ENCODE peak calls at places on chromosome 7, in five cellular contexts. V is body of pancreas, C is uterus, Q is HCT116, Y is heart left ventricle. J is an unnamed sample.
A peak's percentile ranks its signal among the peaks of the same experiment; 100 is the strongest.

GRCh38 chr7:23470290-23471089 is at the start of gene IGF2BP3:
- DNase-seq in V (no peak), C (no peak), Q (peak; percentile 97), Y (no peak), J (peak; percentile 89)

GRCh38 chr7:22001345-22002004 is 55.8 kb upstream of the CDCA7L start:
- DNase-seq in V (no peak), C (no peak), Q (peak; percentile 36), Y (no peak), J (peak; percentile 35)

GRCh38 chr7:16357921-16358320 is 63.4 kb downstream of the CRPPA start:
- DNase-seq in V (peak; percentile 30), C (no peak), Q (no peak), Y (no peak), J (peak; percentile 29)

GRCh38 chr7:157276731-157277562 is 59.9 kb upstream of the DNAJB6 start:
- DNase-seq in V (peak; percentile 36), C (no peak), Q (no peak), Y (no peak), J (no peak)

GRCh38 chr7:148959726-148960125 is 68.6 kb downstream of the PDIA4 start:
- DNase-seq in V (no peak), C (no peak), Q (no peak), Y (no peak), J (no peak)

GRCh38 chr7:111026301-111026700 is 64.6 kb upstream of the LRRN3 start:
- DNase-seq in V (no peak), C (no peak), Q (no peak), Y (no peak), J (no peak)

GRCh38 chr7:18566829-18567228 is 71.3 kb downstream of the HDAC9 start:
- DNase-seq in V (no peak), C (no peak), Q (no peak), Y (no peak), J (no peak)

GRCh38 chr7:20288036-20288435 is 42.7 kb upstream of the ITGB8 start:
- DNase-seq in V (no peak), C (no peak), Q (no peak), Y (no peak), J (no peak)

GRCh38 chr7:19248681-19249080 is 103.5 kb upstream of the FERD3L start:
- DNase-seq in V (no peak), C (no peak), Q (no peak), Y (no peak), J (no peak)

GRCh38 chr7:11341285-11341944 is 367.7 kb downstream of the PHF14 start:
- DNase-seq in V (no peak), C (no peak), Q (peak; percentile 8), Y (no peak), J (no peak)

GRCh38 chr7:28433604-28434254 is 21.4 kb downstream of the CREB5 start:
- DNase-seq in V (peak; percentile 18), C (peak; percentile 18), Q (no peak), Y (no peak), J (peak; percentile 22)

GRCh38 chr7:77460057-77460486 is 43.9 kb upstream of the GSAP start:
- DNase-seq in V (no peak), C (no peak), Q (peak; percentile 12), Y (no peak), J (peak; percentile 39)

GRCh38 chr7:108248821-108249220 is 118.7 kb upstream of the LAMB4 start:
- DNase-seq in V (no peak), C (no peak), Q (no peak), Y (no peak), J (no peak)

GRCh38 chr7:141232286-141233051 is 158.6 kb downstream of the TMEM178B start:
- DNase-seq in V (no peak), C (no peak), Q (no peak), Y (no peak), J (no peak)

GRCh38 chr7:135409845-135410545 is 99.9 kb downstream of the CNOT4 start:
- DNase-seq in V (no peak), C (no peak), Q (no peak), Y (no peak), J (no peak)

GRCh38 chr7:41003031-41003925 is 699.6 kb downstream of the INHBA start:
- DNase-seq in V (peak; percentile 48), C (no peak), Q (peak; percentile 54), Y (no peak), J (peak; percentile 47)
- TF ChIP-seq CTCF in V (peak; percentile 18), C (no peak), Q (peak; percentile 35), Y (peak; percentile 55), J (peak; percentile 73)

DNA sequence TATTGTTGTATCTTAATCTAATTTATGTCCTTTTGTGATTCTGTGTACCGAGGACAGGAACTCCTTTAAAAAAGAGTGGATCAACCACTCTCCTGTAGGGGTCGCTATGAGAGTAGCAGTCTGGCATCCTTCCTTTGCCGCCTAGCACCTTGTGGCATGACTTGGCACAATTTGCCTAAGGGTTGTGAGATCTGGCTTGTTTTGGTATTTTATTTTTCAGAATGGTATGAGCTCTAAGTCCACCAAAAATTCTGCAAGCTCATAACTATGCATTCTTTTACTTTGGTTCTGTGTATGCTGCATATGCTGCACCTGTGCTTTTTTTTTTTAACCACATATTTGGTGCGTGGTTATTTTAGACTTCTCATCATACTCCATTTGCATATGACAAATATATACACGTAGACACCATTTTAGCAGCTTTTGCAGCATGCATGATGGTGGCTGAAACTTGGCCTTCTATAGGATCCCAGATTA is 112.8 kb downstream of the CDK14 start:
- DNase-seq in V (peak; percentile 79), C (no peak), Q (peak; percentile 38), Y (no peak), J (peak; percentile 63)
- H3K4me1 ChIP-seq in V (peaks cover 50% of the 10 kb centered on the region), C (no peaks in the 10 kb centered on the region), Q (no peaks in the 10 kb centered on the region), Y (no peaks in the 10 kb centered on the region), J (no peaks in the 10 kb centered on the region)

GRCh38 chr7:139345042-139345441 is 3.9 kb downstream of the FMC1 start:
- DNase-seq in V (no peak), C (no peak), Q (no peak), Y (no peak), J (no peak)
- H3K4me3 ChIP-seq in V (no peak overlapping the region), C (no peak overlapping the region), Q (no peak overlapping the region), Y (no peak overlapping the region), J (no peak overlapping the region)

DNA sequence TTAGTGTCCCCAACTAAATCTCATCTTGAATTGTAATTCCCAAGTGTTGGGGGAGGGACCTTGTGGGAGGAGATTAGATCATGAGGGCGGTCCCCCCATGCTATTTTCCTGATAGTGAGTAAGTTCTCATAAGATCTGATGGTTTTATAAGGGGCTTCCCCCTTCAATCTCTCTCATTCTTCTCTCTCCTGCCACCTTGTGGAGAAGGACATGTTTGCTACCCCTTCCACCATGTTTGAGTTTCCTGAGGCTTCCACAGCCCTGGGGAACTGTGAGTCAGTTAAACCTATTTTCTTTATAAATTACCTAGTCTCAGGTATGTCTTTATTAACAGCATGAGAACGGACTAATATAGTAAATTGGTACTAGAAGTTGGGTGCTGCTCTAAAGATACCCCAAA is 365.6 kb downstream of the ANKRD7 start:
- DNase-seq in V (no peak), C (no peak), Q (peak; percentile 3), Y (no peak), J (no peak)
- TF ChIP-seq CTCF in V (no peak), C (no peak), Q (peak; percentile 15), Y (no peak), J (no peak)

GRCh38 chr7:47504546-47505316 is 77.2 kb downstream of the TNS3 start:
- DNase-seq in V (no peak), C (no peak), Q (no peak), Y (no peak), J (no peak)

GRCh38 chr7:47501406-47501805 is 80.5 kb downstream of the TNS3 start:
- DNase-seq in V (no peak), C (peak; percentile 67), Q (no peak), Y (no peak), J (no peak)

GRCh38 chr7:47505317-47506007 is 76.4 kb downstream of the TNS3 start:
- DNase-seq in V (no peak), C (no peak), Q (no peak), Y (no peak), J (no peak)

GRCh38 chr7:47502240-47502877 is 79.6 kb downstream of the TNS3 start:
- DNase-seq in V (no peak), C (no peak), Q (no peak), Y (no peak), J (peak; percentile 84)

GRCh38 chr7:47503283-47503682 is 78.6 kb downstream of the TNS3 start:
- DNase-seq in V (no peak), C (no peak), Q (no peak), Y (no peak), J (no peak)
- H3K4me1 ChIP-seq in V (peaks cover 57% of the 10 kb centered on the region), C (peaks cover 17% of the 10 kb centered on the region), Q (peaks cover 6% of the 10 kb centered on the region), Y (peaks cover 13% of the 10 kb centered on the region), J (peaks cover 23% of the 10 kb centered on the region)

GRCh38 chr7:51785171-51785570 is 468.6 kb upstream of the COBL start:
- DNase-seq in V (no peak), C (no peak), Q (no peak), Y (no peak), J (no peak)

GRCh38 chr7:51789494-51789893 is 472.9 kb upstream of the COBL start:
- DNase-seq in V (no peak), C (no peak), Q (no peak), Y (no peak), J (no peak)

GRCh38 chr7:51785806-51786205 is 469.2 kb upstream of the COBL start:
- DNase-seq in V (no peak), C (no peak), Q (no peak), Y (no peak), J (no peak)

GRCh38 chr7:51786284-51786683 is 469.7 kb upstream of the COBL start:
- DNase-seq in V (no peak), C (no peak), Q (no peak), Y (no peak), J (no peak)
- H3K4me3 ChIP-seq in V (no peak overlapping the region), C (no peak overlapping the region), Q (no peak overlapping the region), Y (no peak overlapping the region), J (no peak overlapping the region)

GRCh38 chr7:1755783-1756626 is 85.9 kb downstream of the ELFN1 start:
- DNase-seq in V (no peak), C (no peak), Q (no peak), Y (no peak), J (no peak)

GRCh38 chr7:1758859-1759521 is 88.9 kb downstream of the ELFN1 start:
- DNase-seq in V (no peak), C (no peak), Q (no peak), Y (peak; percentile 52), J (no peak)

GRCh38 chr7:1761097-1761496 is 91.0 kb downstream of the ELFN1 start:
- DNase-seq in V (no peak), C (no peak), Q (no peak), Y (no peak), J (no peak)

GRCh38 chr7:1757601-1758000 is 87.5 kb downstream of the ELFN1 start:
- DNase-seq in V (no peak), C (no peak), Q (no peak), Y (no peak), J (no peak)

DNA sequence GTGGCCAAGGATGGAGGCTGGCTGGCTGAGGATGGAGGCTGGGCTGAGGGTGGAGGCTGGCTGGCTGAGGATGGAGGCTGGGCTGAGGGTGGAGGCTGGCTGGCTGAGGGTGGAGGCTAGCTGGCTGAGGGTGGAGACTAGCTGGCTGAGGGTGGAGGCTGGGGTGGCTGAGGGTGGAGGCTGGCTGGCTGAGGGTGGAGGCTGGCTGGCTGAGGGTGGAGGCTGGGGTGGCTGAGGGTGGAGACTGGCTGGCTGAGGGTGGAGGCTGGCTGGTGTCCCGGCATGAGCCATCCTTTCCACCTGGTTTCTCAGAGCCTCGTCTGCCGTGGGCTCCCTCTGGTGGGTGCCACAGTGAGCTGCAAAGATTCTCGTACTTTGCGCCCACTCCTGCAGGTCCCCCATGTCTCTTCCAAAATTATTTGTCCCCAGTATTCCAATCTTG is 88.4 kb downstream of the ELFN1 start:
- DNase-seq in V (peak; percentile 46), C (no peak), Q (peak; percentile 56), Y (peak; percentile 53), J (no peak)
- TF ChIP-seq CTCF in V (peak; percentile 16), C (no peak), Q (peak; percentile 34), Y (peak; percentile 38), J (peak; percentile 12)